ENCODE peak calls at places on chromosomes 16 and 17, in six cellular contexts. Z, N, O, U, S and G are unnamed samples.

GRCh38 chr16:84532855-84533486 is 28.5 kb upstream of the MEAK7 start:
- DNase-seq in N (no peak), O (no peak), Z (no peak), S (no peak), U (peak), G (peak)

GRCh38 chr16:29742683-29743275 is 3.0 kb downstream of the C16orf54 start:
- DNase-seq in N (no peak), S (no peak), U (no peak), Z (no peak), O (no peak), G (no peak)

GRCh38 chr17:35087731-35088646 is 24.5 kb upstream of the RFFL start:
- DNase-seq in N (peak), Z (peak), S (peak), O (no peak), U (peak), G (peak)

GRCh38 chr16:48029768-48030167 is 126.0 kb downstream of the ABCC12 start:
- DNase-seq in O (no peak), S (no peak), N (no peak), U (no peak), Z (no peak), G (no peak)

GRCh38 chr16:21684199-21684598 is 20.4 kb downstream of the OTOA start:
- DNase-seq in N (no peak), S (no peak), Z (no peak), U (no peak), O (peak), G (no peak)

GRCh38 chr17:71726320-71726719 is 394.5 kb upstream of the SOX9 start:
- DNase-seq in O (no peak), U (no peak), N (no peak), S (no peak), Z (no peak), G (peak)

GRCh38 chr16:67734731-67735201 is 15.7 kb upstream of the GFOD2 start:
- DNase-seq in O (no peak), U (no peak), S (peak), N (no peak), Z (no peak), G (no peak)

GRCh38 chr16:30394603-30395154 is 541 bp upstream of the ZNF48 start:
- DNase-seq in Z (no peak), O (no peak), U (peak), S (no peak), N (no peak), G (peak)

GRCh38 chr17:11264183-11264871 is 23.3 kb downstream of the SHISA6 start:
- DNase-seq in N (no peak), O (no peak), S (no peak), Z (no peak), U (no peak), G (no peak)

GRCh38 chr17:16495980-16496819 is 4.2 kb upstream of the LRRC75A start:
- DNase-seq in Z (no peak), S (no peak), N (no peak), U (no peak), O (no peak), G (no peak)

GRCh38 chr17:35588196-35588920 is 1.2 kb downstream of the AP2B1 start:
- DNase-seq in N (no peak), U (peak), S (no peak), Z (no peak), O (no peak), G (peak)

GRCh38 chr17:75060434-75061054 is 13.5 kb downstream of the KCTD2 start:
- DNase-seq in S (no peak), N (no peak), O (no peak), U (no peak), Z (no peak), G (no peak)

GRCh38 chr17:7857724-7858486 is at the start of gene CYB5D1:
- DNase-seq in N (peak), S (peak), U (peak), O (peak), Z (peak), G (peak)

GRCh38 chr16:24009955-24010354 is 174.2 kb downstream of the PRKCB start:
- DNase-seq in S (no peak), U (no peak), N (no peak), Z (no peak), O (no peak), G (no peak)